ENCODE peak calls at places on chromosomes 4 and X, in seven cellular contexts. X, Z, Y, I, H, G and S are unnamed samples.

GRCh38 chr4:58192217-58192616 is 1082.0 kb upstream of the IGFBP7 start:
- DNase-seq in I (no peak), G (no peak), Z (no peak), Y (no peak), X (no peak), H (no peak), S (no peak)

GRCh38 chr4:1814453-1814852 is 21.4 kb downstream of the FGFR3 start:
- DNase-seq in Y (no peak), X (no peak), G (no peak), H (no peak), Z (no peak), I (no peak), S (no peak)

GRCh38 chrX:39484669-39485068 is 613.1 kb downstream of the BCOR start:
- DNase-seq in Y (no peak), G (peak), Z (peak), X (peak), I (no peak), H (no peak), S (peak)

GRCh38 chr4:151797853-151798252 is 37.0 kb upstream of the GATB start:
- DNase-seq in G (no peak), H (no peak), X (no peak), Y (no peak), Z (no peak), I (no peak), S (no peak)

GRCh38 chr4:123168812-123169211 is 227.8 kb upstream of the SPRY1 start:
- DNase-seq in I (no peak), G (peak), Y (no peak), Z (no peak), X (peak), H (no peak), S (no peak)

GRCh38 chr4:98996056-98996941 is 778 bp downstream of the METAP1 start:
- DNase-seq in Z (peak), H (peak), G (peak), I (peak), X (peak), Y (peak), S (peak)

GRCh38 chr4:67019670-67020069 is 525.6 kb downstream of the CENPC start:
- DNase-seq in Y (no peak), H (no peak), I (no peak), X (no peak), Z (no peak), G (no peak), S (peak)

GRCh38 chr4:52192697-52193096 is 141.6 kb downstream of the SPATA18 start:
- DNase-seq in Z (no peak), X (no peak), H (no peak), Y (no peak), I (no peak), G (no peak), S (peak)

GRCh38 chr4:25113915-25114904 is 46.0 kb downstream of the SEPSECS start:
- DNase-seq in Y (no peak), G (peak), X (no peak), H (no peak), Z (peak), I (no peak), S (no peak)

GRCh38 chr4:60884545-60884944 is 315.6 kb upstream of the ADGRL3 start:
- DNase-seq in Y (no peak), I (no peak), G (peak), H (no peak), Z (peak), X (no peak), S (no peak)

GRCh38 chrX:150693782-150694574 is 782 bp downstream of the MTMR1 start:
- DNase-seq in Y (peak), Z (peak), X (peak), G (peak), H (peak), I (peak), S (peak)